ENCODE peak calls at places on chromosomes 5 and 9, in ten cellular contexts. U, R, T, I, B, Q, O, E, N and X are unnamed samples.

GRCh38 chr9:72579190-72579589 is 57.8 kb downstream of the TMC1 start:
- DNase-seq in I (peak; percentile 91), O (peak; percentile 47), B (no peak), E (no peak), Q (no peak), R (no peak), T (peak; percentile 37), N (peak; percentile 83), U (peak; percentile 63), X (no peak)

GRCh38 chr5:125372694-125373621 is 626.5 kb upstream of the ZNF608 start:
- DNase-seq in I (peak; percentile 61), N (peak; percentile 84), E (no peak), R (no peak), U (peak; percentile 77), O (peak; percentile 55), T (no peak), B (no peak), Q (peak; percentile 55), X (peak; percentile 23)

GRCh38 chr5:55413644-55414043 is 105.9 kb downstream of the MTREX start:
- DNase-seq in N (no peak), Q (no peak), T (no peak), B (no peak), O (no peak), U (no peak), R (no peak), I (no peak), E (no peak), X (no peak)

GRCh38 chr9:99451121-99451606 is 229.1 kb downstream of the SEC61B start:
- DNase-seq in O (no peak), R (no peak), U (no peak), B (no peak), N (no peak), I (peak; percentile 17), E (no peak), Q (peak; percentile 69), T (peak; percentile 46), X (no peak)

GRCh38 chr9:100306283-100306682 is 46.5 kb downstream of the TEX10 start:
- DNase-seq in T (no peak), R (no peak), N (no peak), Q (no peak), I (no peak), O (no peak), U (no peak), E (no peak), B (no peak), X (no peak)

GRCh38 chr5:112918679-112919078 is 3.3 kb downstream of the REEP5 start:
- DNase-seq in E (no peak), U (peak; percentile 68), R (no peak), T (no peak), O (peak; percentile 24), B (no peak), Q (no peak), N (no peak), I (no peak), X (no peak)

GRCh38 chr9:100602302-100602930 is 24.5 kb downstream of the CAVIN4 start:
- DNase-seq in O (peak; percentile 59), E (peak; percentile 22), N (no peak), U (peak; percentile 54), B (no peak), T (no peak), I (peak; percentile 74), R (no peak), Q (peak; percentile 86), X (peak; percentile 51)

GRCh38 chr5:115052948-115053347 is 116.8 kb downstream of the TRIM36 start:
- DNase-seq in E (no peak), T (no peak), I (no peak), N (peak; percentile 13), R (no peak), O (no peak), Q (no peak), B (no peak), U (no peak), X (no peak)

GRCh38 chr5:73339165-73339564 is 109.4 kb downstream of the FOXD1 start:
- DNase-seq in T (no peak), I (no peak), E (no peak), U (no peak), R (no peak), Q (no peak), O (no peak), N (no peak), B (no peak), X (peak; percentile 28)

GRCh38 chr5:73339711-73340110 is 108.9 kb downstream of the FOXD1 start:
- DNase-seq in O (no peak), I (peak; percentile 72), B (no peak), Q (no peak), T (no peak), U (no peak), E (no peak), N (no peak), R (no peak), X (no peak)

GRCh38 chr5:73337586-73337985 is 111.0 kb downstream of the FOXD1 start:
- DNase-seq in O (no peak), B (no peak), N (no peak), R (no peak), E (no peak), I (no peak), U (no peak), T (no peak), Q (no peak), X (no peak)

GRCh38 chr5:73336366-73336765 is 112.2 kb downstream of the FOXD1 start:
- DNase-seq in I (peak; percentile 21), N (peak; percentile 67), R (no peak), B (no peak), O (no peak), T (no peak), Q (no peak), E (no peak), U (peak; percentile 58), X (no peak)

DNA sequence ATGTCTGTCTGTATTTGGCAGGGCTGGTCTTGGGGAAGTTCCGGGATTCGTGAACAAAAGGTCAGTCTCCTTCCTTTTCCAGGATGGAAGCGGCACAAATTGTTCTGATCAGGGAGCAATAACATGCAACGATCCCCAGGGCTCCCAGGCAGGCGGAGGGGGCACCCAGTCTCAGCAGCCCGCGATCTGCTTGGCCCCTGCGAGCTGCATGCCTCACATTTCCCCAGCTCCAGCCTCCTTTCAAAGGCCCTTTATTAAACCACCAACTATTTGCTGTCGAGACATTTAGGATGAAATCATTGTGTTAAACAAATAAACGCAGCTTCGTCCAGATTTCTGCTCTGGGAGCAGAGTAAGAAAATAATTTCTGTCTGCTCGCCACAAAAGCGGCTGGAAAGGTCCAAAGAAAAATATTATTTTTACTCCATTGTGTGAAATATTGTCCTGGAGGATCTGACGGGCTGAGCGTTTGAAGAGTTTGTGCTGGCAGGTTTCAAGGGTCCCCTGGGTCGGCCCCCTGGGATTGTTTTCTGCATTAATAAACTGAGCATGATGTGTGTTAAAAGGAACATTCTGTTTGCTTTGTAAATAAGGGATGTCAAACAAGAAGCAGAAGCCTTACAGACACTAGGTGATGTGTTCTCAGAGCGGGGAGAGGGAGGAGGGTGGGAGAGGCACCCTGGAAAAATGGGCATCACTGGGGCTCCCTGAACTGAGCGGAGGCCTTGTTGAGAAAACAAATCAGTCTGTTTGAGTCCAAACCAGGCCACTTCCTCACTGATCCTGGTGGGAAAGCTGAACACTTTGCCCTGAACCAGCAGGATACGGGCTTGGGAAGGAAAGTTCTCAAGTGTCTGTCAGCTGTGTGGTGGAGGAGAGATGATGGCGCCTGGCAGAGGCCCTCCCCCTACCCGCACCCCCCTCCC is 110.1 kb downstream of the FOXD1 start:
- DNase-seq in O (peak; percentile 79), Q (no peak), N (peak; percentile 91), I (no peak), R (no peak), B (no peak), E (peak; percentile 62), U (peak; percentile 89), T (no peak), X (peak; percentile 26)
- H3K36me3 ChIP-seq in O (no peaks in the 10 kb centered on the region), Q (no peaks in the 10 kb centered on the region), N (no peaks in the 10 kb centered on the region), I (no peaks in the 10 kb centered on the region), R (no peaks in the 10 kb centered on the region), B (no peaks in the 10 kb centered on the region), E (no peaks in the 10 kb centered on the region), U (no peaks in the 10 kb centered on the region), T (no peaks in the 10 kb centered on the region), X (no peaks in the 10 kb centered on the region)

DNA sequence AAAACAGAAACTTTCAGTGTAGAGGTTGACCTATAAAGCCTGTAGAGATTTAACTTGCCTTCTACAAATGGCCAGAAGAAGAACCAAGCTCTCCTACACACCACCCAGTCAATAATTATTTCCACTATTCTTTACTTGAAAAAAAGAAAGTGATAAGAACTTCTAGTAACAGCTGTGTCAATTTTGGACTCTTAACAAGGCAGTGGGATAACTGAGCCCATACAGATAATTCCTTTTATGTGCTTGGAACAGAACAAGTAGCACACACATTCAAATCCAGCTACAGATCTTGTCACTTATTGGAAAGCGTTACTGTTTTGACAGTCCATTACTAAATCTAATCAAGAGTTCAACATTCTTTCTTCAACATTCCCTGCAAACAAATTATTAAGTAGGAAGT is 6.2 kb downstream of the PTGER4 start:
- DNase-seq in T (no peak), N (no peak), I (no peak), B (no peak), Q (no peak), E (no peak), U (no peak), O (peak; percentile 42), R (no peak), X (no peak)
- H3K36me3 ChIP-seq in T (peaks cover 6% of the 10 kb centered on the region), N (no peaks in the 10 kb centered on the region), I (peaks cover 1% of the 10 kb centered on the region), B (no peaks in the 10 kb centered on the region), Q (no peaks in the 10 kb centered on the region), E (no peaks in the 10 kb centered on the region), U (no peaks in the 10 kb centered on the region), O (no peaks in the 10 kb centered on the region), R (no peaks in the 10 kb centered on the region), X (no peaks in the 10 kb centered on the region)

DNA sequence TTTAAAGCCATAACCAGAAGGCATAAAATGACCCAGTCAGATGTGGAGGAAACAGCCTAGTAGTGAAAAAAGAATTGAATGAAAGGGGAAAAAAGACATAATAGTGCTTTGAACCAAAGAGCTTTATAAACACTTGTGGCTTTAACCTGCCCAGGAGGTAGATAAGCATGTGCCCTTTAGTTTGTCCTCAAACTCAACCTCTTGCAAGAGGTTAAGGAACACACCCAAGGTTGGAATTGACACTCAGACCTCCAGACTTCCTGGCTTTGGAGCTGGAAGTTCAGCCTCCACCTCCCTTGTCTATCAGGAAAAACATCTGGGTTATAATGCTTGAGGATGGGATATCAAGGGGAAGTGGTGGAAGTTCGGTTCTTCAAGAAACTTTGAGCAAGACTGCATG is 16.3 kb downstream of the NDUFA8 start:
- DNase-seq in T (no peak), O (no peak), Q (no peak), I (no peak), B (no peak), N (no peak), U (no peak), R (no peak), E (no peak), X (no peak)
- H3K36me3 ChIP-seq in T (peaks cover 62% of the 10 kb centered on the region), O (peaks cover 2% of the 10 kb centered on the region), Q (peaks cover 52% of the 10 kb centered on the region), I (peaks cover 7% of the 10 kb centered on the region), B (peaks cover 43% of the 10 kb centered on the region), N (peaks cover 36% of the 10 kb centered on the region), U (peaks cover 27% of the 10 kb centered on the region), R (peaks cover 10% of the 10 kb centered on the region), E (no peaks in the 10 kb centered on the region), X (no peaks in the 10 kb centered on the region)

GRCh38 chr5:103428923-103429322 is 133.7 kb downstream of the NUDT12 start:
- DNase-seq in I (no peak), U (no peak), N (no peak), O (no peak), B (no peak), Q (no peak), R (no peak), E (no peak), T (no peak), X (no peak)

GRCh38 chr5:103425686-103426454 is 136.7 kb downstream of the NUDT12 start:
- DNase-seq in O (peak; percentile 12), U (peak; percentile 69), Q (no peak), I (no peak), B (no peak), T (no peak), N (no peak), E (no peak), R (no peak), X (no peak)

GRCh38 chr5:103427326-103427725 is 135.3 kb downstream of the NUDT12 start:
- DNase-seq in I (no peak), O (no peak), T (no peak), R (no peak), U (no peak), B (no peak), Q (no peak), N (no peak), E (no peak), X (no peak)

GRCh38 chr5:103424453-103425205 is 138.0 kb downstream of the NUDT12 start:
- DNase-seq in Q (no peak), E (no peak), R (no peak), B (no peak), N (peak; percentile 39), I (no peak), T (no peak), U (peak; percentile 80), O (peak; percentile 35), X (no peak)

GRCh38 chr5:103428411-103428871 is 134.1 kb downstream of the NUDT12 start:
- DNase-seq in R (peak; percentile 42), T (peak; percentile 18), Q (no peak), E (no peak), U (peak; percentile 86), N (peak; percentile 77), B (no peak), O (peak; percentile 36), I (no peak), X (no peak)
- H3K36me3 ChIP-seq in R (no peaks in the 10 kb centered on the region), T (no peaks in the 10 kb centered on the region), Q (no peaks in the 10 kb centered on the region), E (no peaks in the 10 kb centered on the region), U (no peaks in the 10 kb centered on the region), N (no peaks in the 10 kb centered on the region), B (no peaks in the 10 kb centered on the region), O (no peaks in the 10 kb centered on the region), I (no peaks in the 10 kb centered on the region), X (no peaks in the 10 kb centered on the region)